ENCODE peak calls at places on chromosomes 3 and 15, in seven cellular contexts. Q is GM20000, Y is T47D, J is cardiac muscle cell, C is NCI-H2171 treated with DMSO at 0.1 percent for 48 hours, U is fibroblast of pulmonary artery, Z is activated T-cell treated with anti-CD3 and anti-CD28 coated beads for 1 hour. A is an unnamed sample.

GRCh38 chr15:67900621-67901147 is 60.8 kb upstream of the RNU6-1 start:
- DNase-seq in U (no peak), C (no peak), J (no peak), Y (no peak), Z (no peak), Q (no peak), A (no peak)

GRCh38 chr3:72938471-72939265 is 50.8 kb downstream of the GXYLT2 start:
- DNase-seq in C (peak), Z (no peak), U (peak), Q (peak), Y (peak), J (peak), A (peak)

GRCh38 chr15:101428758-101429157 is 60.7 kb downstream of the PCSK6 start:
- DNase-seq in J (no peak), U (no peak), Y (no peak), Z (no peak), C (no peak), Q (no peak), A (no peak)

GRCh38 chr3:133246119-133246518 is 153.7 kb upstream of the BFSP2 start:
- DNase-seq in C (no peak), Z (no peak), U (peak), Q (no peak), J (peak), Y (no peak), A (no peak)

GRCh38 chr15:32042269-32042996 is 12.1 kb downstream of the CHRNA7 start:
- DNase-seq in U (no peak), J (no peak), Z (no peak), C (peak), Q (no peak), Y (no peak), A (peak)

GRCh38 chr15:71114887-71115566 is at the start of gene THSD4:
- DNase-seq in U (peak), J (peak), Y (peak), Q (peak), C (peak), Z (peak), A (peak)

GRCh38 chr15:89399390-89400120 is 64.9 kb upstream of the POLG start:
- DNase-seq in Z (no peak), J (no peak), Y (peak), U (no peak), C (peak), Q (peak), A (peak)

GRCh38 chr3:167733961-167734497 is 663 bp downstream of the PDCD10 start:
- DNase-seq in Z (no peak), J (peak), Y (no peak), U (peak), C (no peak), Q (no peak), A (peak)

GRCh38 chr3:23459437-23459836 is 256.3 kb downstream of the UBE2E2 start:
- DNase-seq in Q (no peak), J (no peak), Z (no peak), Y (no peak), C (no peak), U (no peak), A (no peak)

GRCh38 chr3:53196575-53197407 is 35.8 kb downstream of the PRKCD start:
- DNase-seq in Y (no peak), C (no peak), J (peak), U (peak), Z (no peak), Q (peak), A (peak)

GRCh38 chr3:128697336-128697735 is 28.6 kb upstream of the RAB7A start:
- DNase-seq in C (no peak), Y (no peak), Z (no peak), Q (no peak), J (no peak), U (no peak), A (peak)

GRCh38 chr3:127485396-127486170 is 105.0 kb downstream of the TPRA1 start:
- DNase-seq in Y (no peak), Q (no peak), U (no peak), J (no peak), Z (no peak), C (no peak), A (peak)

GRCh38 chr15:31346367-31347066 is 19.9 kb downstream of the KLF13 start:
- DNase-seq in Q (peak), C (no peak), Z (no peak), J (no peak), Y (no peak), U (no peak), A (no peak)

GRCh38 chr3:115330406-115330805 is 183.3 kb upstream of the ZBTB20 start:
- DNase-seq in Q (no peak), Y (no peak), J (peak), Z (no peak), C (no peak), U (peak), A (peak)

GRCh38 chr3:14516738-14517345 is 23.3 kb downstream of the GRIP2 start:
- DNase-seq in U (no peak), Z (no peak), J (no peak), C (no peak), Y (no peak), Q (no peak), A (no peak)

GRCh38 chr15:87118424-87118823 is 1038.8 kb downstream of the AGBL1 start:
- DNase-seq in Y (no peak), Z (no peak), U (no peak), Q (no peak), C (peak), J (no peak), A (no peak)

A was measured in GM23248.